ENCODE peak calls at places on chromosomes 5 and 9, in nine cellular contexts. X, F, I, N, Y, C, Q, K and U are unnamed samples.

GRCh38 chr5:148829734-148830133 is 3.3 kb downstream of the ADRB2 start:
- DNase-seq in X (no peak), F (no peak), I (peak; percentile 25), N (no peak), Y (no peak), C (no peak), Q (no peak), K (no peak), U (no peak)

GRCh38 chr5:14965815-14966214 is 94.2 kb upstream of the ANKH start:
- DNase-seq in X (no peak), F (no peak), I (no peak), N (no peak), Y (no peak), C (no peak), Q (no peak), K (no peak), U (no peak)

GRCh38 chr5:101024299-101024698 is 121.2 kb upstream of the ST8SIA4 start:
- DNase-seq in X (no peak), F (no peak), I (no peak), N (no peak), Y (no peak), C (no peak), Q (no peak), K (no peak), U (no peak)

GRCh38 chr9:108671156-108671555 is 184.6 kb downstream of the ACTL7B start:
- DNase-seq in X (no peak), F (peak; percentile 37), I (no peak), N (no peak), Y (no peak), C (no peak), Q (no peak), K (peak; percentile 54), U (no peak)

GRCh38 chr5:143200781-143201398 is 202.6 kb downstream of the NR3C1 start:
- DNase-seq in X (no peak), F (no peak), I (peak; percentile 40), N (peak; percentile 49), Y (peak; percentile 40), C (peak; percentile 85), Q (no peak), K (no peak), U (peak; percentile 86)

GRCh38 chr9:21969011-21969935 is 24.9 kb downstream of the CDKN2A start:
- DNase-seq in X (no peak), F (no peak), I (no peak), N (no peak), Y (no peak), C (no peak), Q (no peak), K (peak; percentile 93), U (no peak)

GRCh38 chr5:174680901-174681565 is 43.3 kb upstream of the MSX2 start:
- DNase-seq in X (no peak), F (no peak), I (no peak), N (no peak), Y (no peak), C (no peak), Q (no peak), K (peak; percentile 5), U (no peak)

GRCh38 chr5:172603425-172603824 is 37.6 kb upstream of the NEURL1B start:
- DNase-seq in X (no peak), F (no peak), I (no peak), N (no peak), Y (no peak), C (no peak), Q (no peak), K (no peak), U (no peak)

GRCh38 chr5:14364576-14365472 is 216.8 kb upstream of the OTULINL start:
- DNase-seq in X (no peak), F (peak; percentile 13), I (peak; percentile 29), N (no peak), Y (peak; percentile 49), C (no peak), Q (no peak), K (peak; percentile 89), U (no peak)

GRCh38 chr9:127423934-127424668 is at the start of gene ZNF79:
- DNase-seq in X (peak; percentile 95), F (peak; percentile 97), I (peak; percentile 89), N (peak; percentile 94), Y (peak; percentile 93), C (peak; percentile 81), Q (peak; percentile 84), K (peak; percentile 96), U (peak; percentile 88)

GRCh38 chr9:29740518-29740917 is 2167.2 kb upstream of the C9orf72 start:
- DNase-seq in X (no peak), F (no peak), I (no peak), N (no peak), Y (no peak), C (no peak), Q (no peak), K (no peak), U (no peak)

GRCh38 chr9:134595014-134595413 is 46.6 kb upstream of the COL5A1 start:
- DNase-seq in X (no peak), F (no peak), I (no peak), N (no peak), Y (no peak), C (no peak), Q (no peak), K (no peak), U (no peak)

GRCh38 chr9:35340046-35340445 is 149.9 kb upstream of the RUSC2 start:
- DNase-seq in X (no peak), F (no peak), I (no peak), N (no peak), Y (no peak), C (no peak), Q (no peak), K (no peak), U (no peak)

GRCh38 chr5:71922584-71923106 is 184.6 kb upstream of the MAP1B start:
- DNase-seq in X (no peak), F (peak; percentile 49), I (peak; percentile 57), N (no peak), Y (no peak), C (no peak), Q (no peak), K (no peak), U (no peak)